ENCODE peak calls at places on chromosomes 3 and 15, in six cellular contexts. Z is NCI-H1417, G is EL, T is neural crest cell, V is SK-N-DZ, C is upper lobe of right lung. W is an unnamed sample.

GRCh38 chr3:151478376-151478702 is 17.5 kb upstream of the IGSF10 start:
- DNase-seq in T (no peak), G (no peak), C (no peak), V (no peak), Z (no peak), W (no peak)

GRCh38 chr15:67413770-67414429 is 107.0 kb upstream of the C15orf61 start:
- DNase-seq in Z (no peak), C (no peak), G (peak; percentile 92), V (no peak), T (no peak), W (no peak)

GRCh38 chr3:61632568-61633175 is 71.3 kb downstream of the PTPRG start:
- DNase-seq in G (peak; percentile 30), V (no peak), Z (no peak), T (no peak), C (no peak), W (no peak)

GRCh38 chr3:107217161-107217560 is 160.1 kb upstream of the CCDC54 start:
- DNase-seq in V (peak; percentile 75), T (no peak), C (no peak), Z (no peak), G (peak; percentile 98), W (no peak)

GRCh38 chr3:65584002-65584401 is 454.7 kb downstream of the MAGI1 start:
- DNase-seq in C (no peak), Z (no peak), T (no peak), G (no peak), V (no peak), W (no peak)

GRCh38 chr3:175885196-175885766 is 1026.1 kb downstream of the NAALADL2 start:
- DNase-seq in V (peak; percentile 45), T (no peak), Z (no peak), C (no peak), G (no peak), W (no peak)

GRCh38 chr15:87940763-87941162 is 315.8 kb downstream of the NTRK3 start:
- DNase-seq in G (peak; percentile 8), V (no peak), C (no peak), Z (no peak), T (no peak), W (no peak)

GRCh38 chr3:114307222-114307840 is 13.5 kb downstream of the TIGIT start:
- DNase-seq in Z (no peak), G (no peak), C (no peak), V (no peak), T (no peak), W (no peak)

GRCh38 chr3:118239253-118239652 is 795.4 kb downstream of the IGSF11 start:
- DNase-seq in T (no peak), G (no peak), Z (no peak), C (no peak), V (no peak), W (no peak)

GRCh38 chr15:96330450-96331140 is at the start of gene NR2F2:
- DNase-seq in T (peak; percentile 88), V (peak; percentile 94), G (peak; percentile 99), C (peak; percentile 97), Z (peak; percentile 98), W (peak; percentile 95)

GRCh38 chr15:41501961-41502786 is 8.5 kb downstream of the ITPKA start:
- DNase-seq in Z (no peak), V (no peak), T (no peak), C (peak; percentile 66), G (no peak), W (no peak)

GRCh38 chr3:51622868-51623267 is 48.2 kb upstream of the TEX264 start:
- DNase-seq in G (peak; percentile 50), V (no peak), Z (no peak), T (no peak), C (no peak), W (no peak)

GRCh38 chr3:440826-441225 is 244.3 kb downstream of the CHL1 start:
- DNase-seq in V (no peak), Z (no peak), G (no peak), T (no peak), C (no peak), W (no peak)

GRCh38 chr3:19945405-19946290 is 1.2 kb upstream of the RAB5A start:
- DNase-seq in T (no peak), V (no peak), G (no peak), C (no peak), Z (no peak), W (no peak)

GRCh38 chr3:45950686-45951600 is 7.7 kb downstream of the CXCR6 start:
- DNase-seq in G (no peak), C (peak; percentile 42), Z (no peak), T (no peak), V (no peak), W (peak; percentile 43)

GRCh38 chr15:80585544-80586018 is 109.5 kb upstream of the ABHD17C start:
- DNase-seq in C (no peak), G (no peak), Z (peak; percentile 57), T (no peak), V (no peak), W (no peak)

GRCh38 chr15:73832657-73833056 is 40.7 kb upstream of the TBC1D21 start:
- DNase-seq in G (no peak), V (no peak), T (no peak), Z (no peak), C (no peak), W (no peak)

GRCh38 chr3:65886376-65886775 is 152.3 kb downstream of the MAGI1 start:
- DNase-seq in V (no peak), T (no peak), G (no peak), C (no peak), Z (no peak), W (no peak)

GRCh38 chr3:37726445-37727000 is 135.2 kb upstream of the CTDSPL start:
- DNase-seq in T (no peak), G (no peak), V (no peak), C (no peak), Z (no peak), W (no peak)

GRCh38 chr3:31704651-31705179 is 172.0 kb downstream of the STT3B start:
- DNase-seq in G (peak; percentile 62), V (no peak), C (peak; percentile 73), Z (peak; percentile 1), T (no peak), W (no peak)

GRCh38 chr15:58724471-58724870 is 25.0 kb downstream of the ADAM10 start:
- DNase-seq in C (no peak), V (no peak), Z (peak; percentile 16), G (peak; percentile 58), T (no peak), W (no peak)